ENCODE peak calls at places on chromosomes 13 and 19, in six cellular contexts. B is DMS153, F is pancreas, N is lung, K is EH, Z is foreskin melanocyte. R is an unnamed sample.

GRCh38 chr19:4196587-4197148 is 14.2 kb downstream of the ANKRD24 start:
- DNase-seq in B (no peak), F (no peak), N (no peak), K (no peak), Z (no peak), R (no peak)

GRCh38 chr19:5697022-5697889 is 7.2 kb downstream of the RPL36 start:
- DNase-seq in B (no peak), F (no peak), N (no peak), K (no peak), Z (no peak), R (no peak)

GRCh38 chr19:54136086-54136863 is 1.3 kb upstream of the CNOT3 start:
- DNase-seq in B (no peak), F (no peak), N (no peak), K (no peak), Z (no peak), R (peak)

GRCh38 chr19:35153701-35154534 is 617 bp upstream of the FXYD5 start:
- DNase-seq in B (no peak), F (peak), N (no peak), K (peak), Z (no peak), R (peak)

GRCh38 chr19:16258440-16258903 is 60.8 kb downstream of the AP1M1 start:
- DNase-seq in B (no peak), F (no peak), N (peak), K (no peak), Z (no peak), R (no peak)

GRCh38 chr13:82088781-82089180 is 1747.9 kb upstream of the SPRY2 start:
- DNase-seq in B (no peak), F (no peak), N (no peak), K (no peak), Z (no peak), R (peak)

GRCh38 chr19:43773725-43774102 is 7.1 kb downstream of the KCNN4 start:
- DNase-seq in B (no peak), F (no peak), N (no peak), K (no peak), Z (no peak), R (no peak)

GRCh38 chr19:46737275-46737654 is 8.6 kb upstream of the FKRP start:
- DNase-seq in B (no peak), F (no peak), N (no peak), K (no peak), Z (no peak), R (no peak)

GRCh38 chr13:27334774-27335490 is 64.3 kb downstream of the RASL11A start:
- DNase-seq in B (peak), F (no peak), N (no peak), K (no peak), Z (no peak), R (no peak)

GRCh38 chr13:83709751-83710515 is 172.3 kb downstream of the SLITRK1 start:
- DNase-seq in B (no peak), F (no peak), N (no peak), K (peak), Z (no peak), R (no peak)

GRCh38 chr13:108920137-108920536 is 290.7 kb downstream of the MYO16 start:
- DNase-seq in B (no peak), F (no peak), N (no peak), K (no peak), Z (no peak), R (peak)

GRCh38 chr13:43200736-43201135 is 177.3 kb downstream of the DNAJC15 start:
- DNase-seq in B (no peak), F (no peak), N (no peak), K (no peak), Z (no peak), R (no peak)

R was measured in adipocyte.